ENCODE peak calls at places on chromosomes 1 and 21, in four cellular contexts. I is upper lobe of right lung, C is MM.1S, P is suprapubic skin. Z is an unnamed sample.
A peak's percentile ranks its signal among the peaks of the same experiment; 100 is the strongest.

GRCh38 chr1:166882893-166883292 is 6.8 kb upstream of the TADA1 start:
- DNase-seq in I (no peak), C (no peak), P (no peak), Z (no peak)

GRCh38 chr21:37383066-37383465 is 16.5 kb downstream of the DYRK1A start:
- DNase-seq in I (no peak), C (no peak), P (no peak), Z (no peak)

GRCh38 chr1:101476541-101476940 is 239.7 kb downstream of the S1PR1 start:
- DNase-seq in I (no peak), C (no peak), P (no peak), Z (no peak)

GRCh38 chr1:66889030-66889429 is 35.6 kb downstream of the DNAI4 start:
- DNase-seq in I (no peak), C (no peak), P (no peak), Z (no peak)

GRCh38 chr1:171742577-171742922 is 685 bp upstream of the VAMP4 start:
- DNase-seq in I (peak; percentile 67), C (peak; percentile 15), P (peak; percentile 74), Z (no peak)

GRCh38 chr1:69814926-69815325 is 247.2 kb downstream of the LRRC7 start:
- DNase-seq in I (no peak), C (no peak), P (no peak), Z (no peak)

GRCh38 chr1:16249838-16250241 is 12.9 kb upstream of the CPLANE2 start:
- DNase-seq in I (peak; percentile 55), C (no peak), P (no peak), Z (no peak)

GRCh38 chr1:152870831-152871730 is 7.0 kb upstream of the SMCP start:
- DNase-seq in I (no peak), C (peak; percentile 74), P (no peak), Z (no peak)

GRCh38 chr1:179586107-179586823 is 5.4 kb upstream of the TDRD5 start:
- DNase-seq in I (peak; percentile 78), C (peak; percentile 36), P (peak; percentile 78), Z (no peak)

GRCh38 chr1:12851779-12852178 is 3.3 kb upstream of the HNRNPCL1 start:
- DNase-seq in I (no peak), C (no peak), P (no peak), Z (no peak)

GRCh38 chr1:76408303-76408702 is 333.8 kb downstream of the ST6GALNAC3 start:
- DNase-seq in I (no peak), C (no peak), P (no peak), Z (no peak)

GRCh38 chr1:201026234-201026633 is 2.7 kb upstream of the KIF21B start:
- DNase-seq in I (no peak), C (no peak), P (no peak), Z (no peak)

GRCh38 chr1:42922687-42923366 is 35.8 kb downstream of the SLC2A1 start:
- DNase-seq in I (no peak), C (peak; percentile 64), P (peak; percentile 45), Z (peak; percentile 53)

GRCh38 chr1:42923367-42924248 is 35.1 kb downstream of the SLC2A1 start:
- DNase-seq in I (no peak), C (no peak), P (peak; percentile 9), Z (no peak)

GRCh38 chr1:42926235-42926869 is 32.3 kb downstream of the SLC2A1 start:
- DNase-seq in I (peak; percentile 28), C (no peak), P (peak; percentile 10), Z (no peak)

GRCh38 chr1:42925132-42925769 is 33.4 kb downstream of the SLC2A1 start:
- DNase-seq in I (no peak), C (no peak), P (peak; percentile 28), Z (no peak)

GRCh38 chr1:42924249-42925131 is 34.2 kb downstream of the SLC2A1 start:
- DNase-seq in I (peak; percentile 95), C (peak; percentile 91), P (peak; percentile 96), Z (peak; percentile 93)
- TF ChIP-seq CTCF in I (peak; percentile 12), C (no peak), P (peak; percentile 5), Z (no peak)

DNA sequence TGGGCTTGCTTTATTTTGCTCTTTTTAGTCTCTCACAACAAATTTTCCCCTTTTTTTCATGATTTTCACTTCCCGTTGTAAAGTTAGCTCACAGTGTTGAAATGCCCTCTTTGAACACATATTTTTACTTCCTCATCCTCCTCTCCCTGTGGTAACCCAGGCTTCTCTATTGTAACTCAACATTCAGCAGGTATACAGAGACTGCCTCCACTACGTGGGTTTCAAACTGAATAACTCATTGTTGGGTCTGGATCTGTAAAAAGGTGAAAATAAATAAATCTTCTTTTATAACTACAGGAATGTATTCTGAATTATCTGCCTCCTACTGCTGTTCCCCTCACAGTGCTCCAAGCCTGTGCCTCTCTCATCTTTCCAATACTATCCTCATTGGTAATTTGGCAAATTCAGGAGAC is 166.4 kb downstream of the RUNX1 start:
- DNase-seq in I (no peak), C (no peak), P (no peak), Z (no peak)
- H3K4me3 ChIP-seq in I (peak overlapping the region; percentile 77), C (no peak overlapping the region), P (peak overlapping the region; percentile 84), Z (no peak overlapping the region)

GRCh38 chr1:228365321-228366061 is 41.1 kb downstream of the TRIM11 start:
- DNase-seq in I (peak; percentile 61), C (no peak), P (no peak), Z (no peak)

GRCh38 chr1:228364706-228365213 is 41.9 kb downstream of the TRIM11 start:
- DNase-seq in I (peak; percentile 59), C (no peak), P (peak; percentile 54), Z (peak; percentile 1)

GRCh38 chr1:228366851-228367741 is 39.5 kb downstream of the TRIM11 start:
- DNase-seq in I (peak; percentile 59), C (no peak), P (no peak), Z (no peak)

GRCh38 chr1:228367798-228368791 is 38.5 kb downstream of the TRIM11 start:
- DNase-seq in I (peak; percentile 60), C (no peak), P (no peak), Z (no peak)

GRCh38 chr1:228366062-228366850 is 40.4 kb downstream of the TRIM11 start:
- DNase-seq in I (peak; percentile 48), C (no peak), P (no peak), Z (no peak)
- H3K27me3 ChIP-seq in I (no peaks in the 10 kb centered on the region), C (peaks cover 19% of the 10 kb centered on the region), P (no peaks in the 10 kb centered on the region), Z (no peaks in the 10 kb centered on the region)

GRCh38 chr1:150162862-150163706 is 13.4 kb downstream of the PLEKHO1 start:
- DNase-seq in I (peak; percentile 85), C (no peak), P (peak; percentile 88), Z (peak; percentile 81)

GRCh38 chr1:150162582-150162861 is 12.8 kb downstream of the PLEKHO1 start:
- DNase-seq in I (no peak), C (no peak), P (no peak), Z (no peak)

GRCh38 chr1:150160964-150161626 is 11.4 kb downstream of the PLEKHO1 start:
- DNase-seq in I (no peak), C (peak; percentile 23), P (no peak), Z (no peak)

GRCh38 chr1:150164224-150164623 is 14.5 kb downstream of the PLEKHO1 start:
- DNase-seq in I (no peak), C (no peak), P (no peak), Z (no peak)

GRCh38 chr1:150161747-150162581 is 12.2 kb downstream of the PLEKHO1 start:
- DNase-seq in I (no peak), C (peak; percentile 46), P (no peak), Z (peak; percentile 54)
- TF ChIP-seq CTCF in I (no peak), C (peak; percentile 38), P (no peak), Z (peak; percentile 41)

DNA sequence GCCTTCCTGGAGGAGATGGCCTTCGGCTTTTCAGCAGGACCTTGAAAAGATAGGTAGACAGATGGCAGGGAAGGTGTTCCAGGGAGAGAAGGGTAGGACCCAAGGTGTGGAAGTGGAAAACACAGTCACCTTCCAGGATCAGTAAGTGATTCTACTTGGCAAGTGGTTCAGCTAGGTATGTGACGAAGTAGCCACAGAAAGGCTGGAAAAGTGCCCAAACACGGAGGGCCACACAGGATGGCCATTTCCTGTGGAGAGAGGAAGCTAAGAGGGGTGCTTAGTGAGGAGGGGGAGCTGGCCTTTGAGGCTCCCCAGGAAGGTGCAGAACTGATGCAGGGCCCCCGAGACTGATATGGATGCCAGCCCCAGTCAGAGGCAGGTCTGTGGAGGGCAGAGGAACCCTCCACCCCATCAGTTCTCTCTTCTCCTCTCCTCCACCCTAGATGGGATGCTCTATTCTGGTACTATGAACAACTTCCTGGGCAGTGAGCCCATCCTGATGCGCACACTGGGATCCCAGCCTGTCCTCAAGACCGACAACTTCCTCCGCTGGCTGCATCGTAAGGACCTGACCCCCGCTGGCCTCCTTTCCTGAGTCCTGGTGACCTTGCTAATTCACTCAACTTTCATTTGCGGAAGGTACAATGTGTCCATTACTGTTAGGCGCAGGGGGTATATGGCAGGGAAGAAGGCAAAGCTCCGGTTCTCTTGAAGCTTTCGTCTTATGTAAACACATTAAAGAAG is 6.8 kb downstream of the SEMA4A start:
- DNase-seq in I (no peak), C (no peak), P (no peak), Z (no peak)
- H3K4me3 ChIP-seq in I (peak overlapping the region; percentile 33), C (no peak overlapping the region), P (peak overlapping the region; percentile 52), Z (no peak overlapping the region)

DNA sequence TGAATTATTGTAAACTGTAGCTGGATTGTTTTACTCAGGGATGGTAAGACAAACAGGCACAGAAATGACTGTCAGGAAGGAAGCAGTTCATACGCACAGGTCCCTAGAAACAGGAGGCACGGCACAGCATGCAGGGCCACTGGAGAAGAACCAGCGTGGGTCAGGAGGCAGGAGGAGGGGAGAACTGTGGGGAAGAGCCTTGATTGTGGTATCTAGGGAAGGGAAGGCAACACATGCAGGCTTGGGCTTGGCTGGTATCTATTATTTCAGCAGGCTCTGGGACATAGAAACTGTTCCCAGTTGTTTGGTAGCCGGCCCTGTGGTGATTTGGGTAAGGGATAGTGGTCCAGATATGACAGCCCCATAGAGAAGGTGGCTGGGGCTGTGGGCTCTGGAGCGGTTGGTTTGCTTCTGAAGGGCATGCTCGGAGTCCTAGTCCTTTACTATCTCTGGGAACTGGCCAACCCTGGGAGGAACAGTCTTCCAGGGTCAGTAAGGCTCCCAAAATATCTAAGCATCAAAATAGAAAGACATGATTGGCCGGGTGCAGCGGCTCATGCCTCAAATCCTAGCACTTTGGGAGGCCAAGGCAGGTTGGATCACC is 43.1 kb upstream of the CCSAP start:
- DNase-seq in I (no peak), C (no peak), P (no peak), Z (no peak)
- H3K27me3 ChIP-seq in I (no peaks in the 10 kb centered on the region), C (no peaks in the 10 kb centered on the region), P (peaks cover 23% of the 10 kb centered on the region), Z (no peaks in the 10 kb centered on the region)

GRCh38 chr1:1285102-1285571 is 4.9 kb downstream of the SCNN1D start:
- DNase-seq in I (no peak), C (no peak), P (no peak), Z (peak; percentile 11)

GRCh38 chr1:1285618-1286311 is 5.5 kb downstream of the SCNN1D start:
- DNase-seq in I (no peak), C (no peak), P (no peak), Z (no peak)

GRCh38 chr1:1284370-1285101 is 4.3 kb downstream of the SCNN1D start:
- DNase-seq in I (no peak), C (no peak), P (no peak), Z (peak; percentile 10)

GRCh38 chr1:1282998-1283397 is 2.8 kb downstream of the SCNN1D start:
- DNase-seq in I (no peak), C (no peak), P (no peak), Z (no peak)

GRCh38 chr1:1283821-1284220 is 3.6 kb downstream of the SCNN1D start:
- DNase-seq in I (no peak), C (no peak), P (no peak), Z (peak; percentile 9)
- TF ChIP-seq CTCF in I (no peak), C (no peak), P (no peak), Z (no peak)

Z was measured in GM06990.